ENCODE peak calls at places on chromosomes 5 and 9, in four cellular contexts. V is cardiac muscle cell, X is neural crest cell, I is GM23338. B is an unnamed sample.

GRCh38 chr5:6826756-6827155 is 113.5 kb downstream of the TENT4A start:
- DNase-seq in V (no peak), X (no peak), I (no peak), B (no peak)

GRCh38 chr5:128681764-128682664 is 144.0 kb upstream of the FBN2 start:
- DNase-seq in V (peak), X (no peak), I (peak), B (no peak)

GRCh38 chr5:115586525-115587146 is 15.6 kb downstream of the TICAM2 start:
- DNase-seq in V (peak), X (no peak), I (peak), B (peak)

GRCh38 chr5:109196486-109196885 is 213.3 kb downstream of the PJA2 start:
- DNase-seq in V (no peak), X (no peak), I (no peak), B (no peak)

GRCh38 chr5:54845567-54845941 is 139.8 kb downstream of the ESM1 start:
- DNase-seq in V (peak), X (no peak), I (no peak), B (no peak)

GRCh38 chr5:150778103-150778516 is 447 bp upstream of the SMIM3 start:
- DNase-seq in V (peak), X (no peak), I (peak), B (no peak)

GRCh38 chr5:77620404-77620803 is 18.1 kb downstream of the OTP start:
- DNase-seq in V (no peak), X (no peak), I (peak), B (no peak)

GRCh38 chr5:80569961-80570786 is at the start of gene ANKRD34B:
- DNase-seq in V (peak), X (peak), I (peak), B (peak)

GRCh38 chr9:70120834-70121510 is 77.3 kb downstream of the MAMDC2 start:
- DNase-seq in V (peak), X (no peak), I (no peak), B (peak)

GRCh38 chr5:96065577-96066385 is 104.1 kb upstream of the ELL2 start:
- DNase-seq in V (no peak), X (no peak), I (peak), B (no peak)

GRCh38 chr5:58816181-58816731 is 233.4 kb downstream of the RAB3C start:
- DNase-seq in V (no peak), X (no peak), I (no peak), B (peak)

GRCh38 chr9:111944467-111944866 is 47.9 kb downstream of the UGCG start:
- DNase-seq in V (peak), X (no peak), I (no peak), B (no peak)

GRCh38 chr9:38067892-38068615 is 973 bp downstream of the SHB start:
- DNase-seq in V (no peak), X (peak), I (peak), B (peak)

GRCh38 chr9:133527444-133527920 is 2.7 kb upstream of the MYMK start:
- DNase-seq in V (peak), X (no peak), I (peak), B (peak)

GRCh38 chr9:137280478-137281344 is 3.2 kb downstream of the TOR4A start:
- DNase-seq in V (peak), X (peak), I (peak), B (peak)

GRCh38 chr5:59299006-59299405 is 594.5 kb downstream of the PDE4D start:
- DNase-seq in V (no peak), X (no peak), I (no peak), B (no peak)

GRCh38 chr9:98882569-98882923 is 61.2 kb upstream of the COL15A1 start:
- DNase-seq in V (no peak), X (no peak), I (no peak), B (no peak)

GRCh38 chr9:132194508-132194907 is 32.6 kb downstream of the NTNG2 start:
- DNase-seq in V (no peak), X (no peak), I (no peak), B (no peak)

GRCh38 chr5:168592014-168592368 is 12.8 kb upstream of the PANK3 start:
- DNase-seq in V (peak), X (no peak), I (no peak), B (no peak)

GRCh38 chr9:114532561-114533237 is 27.4 kb upstream of the WHRN start:
- DNase-seq in V (no peak), X (no peak), I (peak), B (no peak)

GRCh38 chr9:935348-935965 is 41.0 kb upstream of the DMRT3 start:
- DNase-seq in V (peak), X (no peak), I (no peak), B (peak)

GRCh38 chr5:88438006-88438405 is 169.4 kb upstream of the TMEM161B start:
- DNase-seq in V (no peak), X (no peak), I (no peak), B (no peak)

GRCh38 chr9:78214492-78214891 is 21.4 kb upstream of the CEP78 start:
- DNase-seq in V (no peak), X (no peak), I (no peak), B (no peak)

GRCh38 chr9:124342946-124343485 is 72.2 kb downstream of the PSMB7 start:
- DNase-seq in V (peak), X (peak), I (peak), B (no peak)

B was measured in SK-N-SH.